ENCODE peak calls at places on chromosome 14, in ten cellular contexts. Y is AG04449, U is lower leg skin, N is fibroblast of lung, G is osteocyte, O is transverse colon, F is ovary, L is fibroblast of pulmonary artery, H is fibroblast of the aortic adventitia, B is omental fat pad. C is an unnamed sample.

GRCh38 chr14:31401369-31401932 is 18.9 kb downstream of the HEATR5A start:
- DNase-seq in L (no peak), F (no peak), H (no peak), B (no peak), O (no peak), N (no peak), Y (no peak), U (no peak), G (no peak), C (no peak)

GRCh38 chr14:75631453-75631831 is 29.2 kb downstream of the ERG28 start:
- DNase-seq in H (peak; percentile 6), O (no peak), G (no peak), F (no peak), Y (no peak), B (no peak), U (no peak), L (peak; percentile 39), N (peak; percentile 54), C (no peak)

GRCh38 chr14:57182760-57183503 is 85.8 kb downstream of the EXOC5 start:
- DNase-seq in B (no peak), N (no peak), G (no peak), H (peak; percentile 3), L (peak; percentile 18), O (no peak), Y (no peak), F (peak; percentile 43), U (no peak), C (no peak)

GRCh38 chr14:52351561-52352491 is 37.7 kb downstream of the PTGER2 start:
- DNase-seq in O (no peak), U (no peak), F (no peak), B (no peak), H (peak; percentile 89), Y (no peak), G (no peak), N (peak; percentile 76), L (peak; percentile 86), C (no peak)

GRCh38 chr14:106442857-106443256 is 916.5 kb downstream of the TMEM121 start:
- DNase-seq in Y (no peak), B (no peak), L (no peak), F (no peak), H (no peak), N (no peak), U (no peak), G (no peak), O (no peak), C (no peak)

GRCh38 chr14:101960225-101960624 is 4.1 kb upstream of the DYNC1H1 start:
- DNase-seq in G (no peak), F (no peak), U (no peak), O (no peak), N (no peak), Y (no peak), L (peak; percentile 42), H (peak; percentile 32), B (no peak), C (no peak)

GRCh38 chr14:89368490-89369477 is 48.2 kb downstream of the FOXN3 start:
- DNase-seq in N (no peak), O (no peak), L (no peak), U (no peak), B (no peak), F (no peak), G (no peak), Y (no peak), H (no peak), C (no peak)

GRCh38 chr14:81927069-81927468 is 393.4 kb upstream of the SEL1L start:
- DNase-seq in N (no peak), H (no peak), B (no peak), F (no peak), Y (no peak), O (no peak), L (no peak), G (no peak), U (no peak), C (no peak)

GRCh38 chr14:104706733-104707628 is 17.0 kb upstream of the ADSS1 start:
- DNase-seq in F (no peak), L (no peak), N (no peak), U (no peak), H (no peak), Y (no peak), G (no peak), O (no peak), B (no peak), C (no peak)

GRCh38 chr14:104708606-104709268 is 15.3 kb upstream of the ADSS1 start:
- DNase-seq in B (peak; percentile 61), N (no peak), O (peak; percentile 78), U (no peak), L (peak; percentile 65), H (peak; percentile 60), Y (no peak), F (peak; percentile 72), G (no peak), C (no peak)

GRCh38 chr14:104710071-104710735 is 13.8 kb upstream of the ADSS1 start:
- DNase-seq in F (no peak), L (no peak), U (no peak), O (no peak), H (no peak), Y (no peak), G (no peak), N (no peak), B (no peak), C (no peak)

GRCh38 chr14:104707629-104708595 is 16.1 kb upstream of the ADSS1 start:
- DNase-seq in F (no peak), O (no peak), G (no peak), H (no peak), B (no peak), Y (no peak), U (no peak), N (no peak), L (no peak), C (no peak)

GRCh38 chr14:104709387-104710019 is 14.5 kb upstream of the ADSS1 start:
- DNase-seq in G (no peak), N (no peak), Y (no peak), B (no peak), U (no peak), H (no peak), L (no peak), F (no peak), O (no peak), C (no peak)
- TF ChIP-seq CTCF in G (no peak), N (no peak), Y (no peak), B (no peak), U (no peak), H (no peak), L (no peak), F (no peak), O (no peak), C (no peak)

GRCh38 chr14:20413785-20414117 is 450 bp upstream of the TEP1 start:
- DNase-seq in O (peak; percentile 21), Y (no peak), N (no peak), G (no peak), H (no peak), B (no peak), F (no peak), L (no peak), U (no peak), C (no peak)
- TF ChIP-seq CTCF in O (no peak), Y (no peak), N (no peak), G (no peak), H (no peak), B (no peak), F (no peak), L (no peak), U (no peak), C (no peak)

DNA sequence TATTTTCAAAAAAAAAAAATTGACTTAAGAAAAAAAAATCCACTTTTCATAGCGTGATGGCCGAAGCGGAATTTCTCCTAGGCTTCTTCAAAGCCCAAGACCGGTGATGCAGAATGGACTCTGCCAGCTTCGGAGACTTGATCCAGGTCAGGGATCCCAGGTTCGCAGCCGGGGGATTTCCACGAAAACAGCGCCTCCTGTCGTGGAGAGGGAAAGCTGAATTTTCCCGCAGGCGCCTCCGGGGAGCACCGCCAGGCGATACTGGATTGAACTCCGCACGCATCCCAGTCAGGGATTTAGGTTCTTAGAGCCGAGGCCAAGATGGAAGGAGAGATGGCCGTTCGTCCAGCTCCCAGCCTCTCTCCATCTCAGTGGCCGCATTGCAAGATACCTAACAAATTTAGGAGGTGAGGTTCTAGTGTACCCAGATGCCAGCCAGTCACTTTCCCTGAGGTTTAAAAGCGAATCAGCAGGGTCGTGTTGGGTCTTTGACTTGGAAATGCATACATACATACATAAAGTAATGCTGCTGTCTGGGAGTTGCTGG is 2.2 kb downstream of the TTC6 start:
- DNase-seq in O (peak; percentile 75), G (no peak), H (no peak), B (no peak), L (no peak), U (no peak), F (no peak), Y (no peak), N (no peak), C (no peak)
- TF ChIP-seq CTCF in O (peak; percentile 51), G (peak; percentile 47), H (peak; percentile 47), B (no peak), L (peak; percentile 46), U (no peak), F (no peak), Y (peak; percentile 30), N (peak; percentile 59), C (peak; percentile 66)

GRCh38 chr14:103097994-103098957 is 3.8 kb downstream of the EXOC3L4 start:
- DNase-seq in Y (no peak), B (no peak), O (no peak), H (no peak), L (no peak), F (no peak), U (no peak), G (no peak), N (no peak), C (no peak)

GRCh38 chr14:103097244-103097993 is 2.9 kb downstream of the EXOC3L4 start:
- DNase-seq in B (no peak), H (no peak), F (no peak), L (no peak), Y (no peak), U (no peak), N (no peak), G (no peak), O (no peak), C (no peak)

GRCh38 chr14:103100281-103101121 is 6.0 kb downstream of the EXOC3L4 start:
- DNase-seq in F (no peak), Y (no peak), L (no peak), N (no peak), H (no peak), G (no peak), O (peak; percentile 60), B (no peak), U (no peak), C (no peak)

GRCh38 chr14:103099733-103100280 is 5.3 kb downstream of the EXOC3L4 start:
- DNase-seq in B (no peak), H (no peak), N (no peak), F (no peak), G (no peak), O (no peak), L (no peak), Y (no peak), U (no peak), C (no peak)

DNA sequence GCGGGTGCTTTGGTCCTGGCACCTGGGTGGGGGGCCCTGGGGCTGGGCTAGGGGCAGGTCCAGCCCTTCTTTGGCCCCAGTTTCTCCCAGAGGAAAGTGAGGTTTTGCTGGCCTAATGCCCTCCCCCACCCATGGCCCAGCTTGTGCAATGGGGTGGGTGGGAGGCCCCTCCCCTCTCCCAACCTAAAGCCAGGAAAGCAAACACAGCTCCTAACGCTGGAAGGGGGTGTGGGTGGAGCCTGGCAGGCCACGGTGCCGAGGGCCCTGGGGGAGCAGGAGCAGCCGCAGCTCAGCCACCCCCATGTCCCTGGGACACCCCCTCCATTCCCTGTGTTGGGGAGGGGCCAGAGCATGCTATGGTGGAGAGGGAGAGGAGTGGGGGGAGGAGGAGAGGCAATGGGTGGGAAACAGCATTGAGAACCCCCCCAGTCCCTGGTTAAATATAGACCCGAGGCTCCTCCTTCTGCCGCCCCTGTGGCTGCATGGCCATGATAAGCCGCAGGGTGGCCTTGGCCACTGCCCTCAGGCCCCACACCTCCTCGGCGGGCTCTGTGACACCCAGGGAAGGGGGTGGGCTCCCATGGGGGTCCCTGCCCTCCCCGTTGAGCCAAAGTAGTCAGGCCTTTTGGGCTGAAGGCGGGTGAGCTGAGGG is 4.7 kb downstream of the EXOC3L4 start:
- DNase-seq in N (no peak), L (no peak), U (no peak), O (no peak), H (no peak), B (no peak), Y (no peak), F (no peak), G (no peak), C (no peak)
- TF ChIP-seq CTCF in N (no peak), L (no peak), U (no peak), O (no peak), H (no peak), B (no peak), Y (no peak), F (no peak), G (no peak), C (no peak)